ENCODE peak calls at places on chromosomes 16 and 17, in nine cellular contexts. One of them, this sample, is unnamed.

GRCh38 chr17:82674656-82675475 is 23.6 kb downstream of the RAB40B start:
- DNase-seq in CD4-positive, alpha-beta T cell: no peak
- DNase-seq in bronchial epithelial cell: no peak
- DNase-seq in osteocyte: no peak
- DNase-seq in cardiac fibroblast: no peak
- DNase-seq in WTC11: no peak
- DNase-seq in A549: no peak
- DNase-seq in RWPE1: no peak
- DNase-seq in CD8-positive, alpha-beta T cell: no peak
- DNase-seq in this sample: no peak

GRCh38 chr16:71537643-71538042 is 11.4 kb downstream of the CHST4 start:
- DNase-seq in CD4-positive, alpha-beta T cell: no peak
- DNase-seq in bronchial epithelial cell: peak
- DNase-seq in osteocyte: no peak
- DNase-seq in cardiac fibroblast: peak
- DNase-seq in WTC11: peak
- DNase-seq in A549: peak
- DNase-seq in RWPE1: peak
- DNase-seq in CD8-positive, alpha-beta T cell: no peak
- DNase-seq in this sample: peak

GRCh38 chr17:7393613-7394451 is 493 bp downstream of the PLSCR3 start:
- DNase-seq in CD4-positive, alpha-beta T cell: peak
- DNase-seq in bronchial epithelial cell: peak
- DNase-seq in osteocyte: no peak
- DNase-seq in cardiac fibroblast: no peak
- DNase-seq in WTC11: peak
- DNase-seq in A549: no peak
- DNase-seq in RWPE1: peak
- DNase-seq in CD8-positive, alpha-beta T cell: peak
- DNase-seq in this sample: no peak

GRCh38 chr17:3961564-3962047 is 2.6 kb downstream of the ATP2A3 start:
- DNase-seq in CD4-positive, alpha-beta T cell: peak
- DNase-seq in bronchial epithelial cell: no peak
- DNase-seq in osteocyte: no peak
- DNase-seq in cardiac fibroblast: no peak
- DNase-seq in WTC11: no peak
- DNase-seq in A549: no peak
- DNase-seq in RWPE1: no peak
- DNase-seq in CD8-positive, alpha-beta T cell: peak
- DNase-seq in this sample: no peak

GRCh38 chr16:25734473-25735100 is 42.8 kb downstream of the HS3ST4 start:
- DNase-seq in CD4-positive, alpha-beta T cell: no peak
- DNase-seq in bronchial epithelial cell: no peak
- DNase-seq in osteocyte: no peak
- DNase-seq in cardiac fibroblast: no peak
- DNase-seq in WTC11: no peak
- DNase-seq in A549: no peak
- DNase-seq in RWPE1: no peak
- DNase-seq in CD8-positive, alpha-beta T cell: no peak
- DNase-seq in this sample: no peak

GRCh38 chr17:35969558-35970442 is 11.5 kb downstream of the CCL16 start:
- DNase-seq in CD4-positive, alpha-beta T cell: peak
- DNase-seq in bronchial epithelial cell: peak
- DNase-seq in osteocyte: no peak
- DNase-seq in cardiac fibroblast: peak
- DNase-seq in WTC11: peak
- DNase-seq in A549: peak
- DNase-seq in RWPE1: peak
- DNase-seq in CD8-positive, alpha-beta T cell: peak
- DNase-seq in this sample: peak

GRCh38 chr16:19330801-19331484 is 45.4 kb downstream of the CLEC19A start:
- DNase-seq in CD4-positive, alpha-beta T cell: no peak
- DNase-seq in bronchial epithelial cell: peak
- DNase-seq in osteocyte: no peak
- DNase-seq in cardiac fibroblast: no peak
- DNase-seq in WTC11: no peak
- DNase-seq in A549: peak
- DNase-seq in RWPE1: peak
- DNase-seq in CD8-positive, alpha-beta T cell: no peak
- DNase-seq in this sample: no peak

GRCh38 chr17:52648995-52649394 is 490.5 kb upstream of the CA10 start:
- DNase-seq in CD4-positive, alpha-beta T cell: no peak
- DNase-seq in bronchial epithelial cell: no peak
- DNase-seq in osteocyte: no peak
- DNase-seq in cardiac fibroblast: no peak
- DNase-seq in WTC11: no peak
- DNase-seq in A549: no peak
- DNase-seq in RWPE1: no peak
- DNase-seq in CD8-positive, alpha-beta T cell: no peak
- DNase-seq in this sample: no peak

GRCh38 chr16:27720731-27721547 is 171.0 kb downstream of the KATNIP start:
- DNase-seq in CD4-positive, alpha-beta T cell: no peak
- DNase-seq in bronchial epithelial cell: no peak
- DNase-seq in osteocyte: no peak
- DNase-seq in cardiac fibroblast: no peak
- DNase-seq in WTC11: no peak
- DNase-seq in A549: no peak
- DNase-seq in RWPE1: no peak
- DNase-seq in CD8-positive, alpha-beta T cell: no peak
- DNase-seq in this sample: no peak

GRCh38 chr16:616771-617586 is 13.8 kb upstream of the WFIKKN1 start:
- DNase-seq in CD4-positive, alpha-beta T cell: no peak
- DNase-seq in bronchial epithelial cell: no peak
- DNase-seq in osteocyte: no peak
- DNase-seq in cardiac fibroblast: no peak
- DNase-seq in WTC11: no peak
- DNase-seq in A549: no peak
- DNase-seq in RWPE1: no peak
- DNase-seq in CD8-positive, alpha-beta T cell: no peak
- DNase-seq in this sample: no peak

GRCh38 chr16:54568897-54569807 is 282.6 kb upstream of the IRX3 start:
- DNase-seq in CD4-positive, alpha-beta T cell: no peak
- DNase-seq in bronchial epithelial cell: no peak
- DNase-seq in osteocyte: no peak
- DNase-seq in cardiac fibroblast: no peak
- DNase-seq in WTC11: no peak
- DNase-seq in A549: no peak
- DNase-seq in RWPE1: no peak
- DNase-seq in CD8-positive, alpha-beta T cell: no peak
- DNase-seq in this sample: no peak

GRCh38 chr17:28402224-28402630 is 3.8 kb downstream of the SLC46A1 start:
- DNase-seq in CD4-positive, alpha-beta T cell: no peak
- DNase-seq in bronchial epithelial cell: peak
- DNase-seq in osteocyte: no peak
- DNase-seq in cardiac fibroblast: no peak
- DNase-seq in WTC11: no peak
- DNase-seq in A549: no peak
- DNase-seq in RWPE1: no peak
- DNase-seq in CD8-positive, alpha-beta T cell: no peak
- DNase-seq in this sample: no peak

GRCh38 chr16:46885960-46886763 is 2.0 kb downstream of the GPT2 start:
- DNase-seq in CD4-positive, alpha-beta T cell: no peak
- DNase-seq in bronchial epithelial cell: peak
- DNase-seq in osteocyte: no peak
- DNase-seq in cardiac fibroblast: peak
- DNase-seq in WTC11: no peak
- DNase-seq in A549: no peak
- DNase-seq in RWPE1: peak
- DNase-seq in CD8-positive, alpha-beta T cell: no peak
- DNase-seq in this sample: no peak

GRCh38 chr17:65121368-65121767 is 15.8 kb upstream of the RGS9 start:
- DNase-seq in CD4-positive, alpha-beta T cell: no peak
- DNase-seq in bronchial epithelial cell: no peak
- DNase-seq in osteocyte: no peak
- DNase-seq in cardiac fibroblast: no peak
- DNase-seq in WTC11: no peak
- DNase-seq in A549: no peak
- DNase-seq in RWPE1: no peak
- DNase-seq in CD8-positive, alpha-beta T cell: no peak
- DNase-seq in this sample: no peak

DNA sequence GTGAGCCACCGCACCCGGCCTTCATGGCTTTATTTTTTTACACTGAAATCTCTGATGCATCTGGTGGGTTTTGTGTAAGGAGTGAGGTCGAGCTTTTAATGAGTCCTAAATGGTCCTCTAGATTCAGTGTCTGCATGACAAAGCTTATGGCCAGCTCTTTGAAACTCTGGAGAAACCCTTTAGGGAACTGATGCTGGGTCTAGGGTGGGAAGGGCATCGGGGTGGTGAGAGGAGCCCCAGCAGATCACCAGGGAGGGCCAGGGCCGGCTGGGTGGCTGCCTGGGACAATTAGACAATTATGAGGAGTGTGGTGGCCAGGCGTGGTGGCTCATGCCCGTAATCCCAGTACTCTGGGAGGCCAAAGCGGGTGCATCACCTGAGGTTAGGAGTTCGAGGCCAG is 93.9 kb downstream of the SEC14L1 start:
- DNase-seq in CD4-positive, alpha-beta T cell: no peak
- DNase-seq in bronchial epithelial cell: no peak
- DNase-seq in osteocyte: no peak
- DNase-seq in cardiac fibroblast: no peak
- DNase-seq in WTC11: no peak
- DNase-seq in A549: no peak
- DNase-seq in RWPE1: no peak
- DNase-seq in CD8-positive, alpha-beta T cell: no peak
- DNase-seq in this sample: no peak
- TF ChIP-seq CTCF in CD4-positive, alpha-beta T cell: no peak
- TF ChIP-seq CTCF in bronchial epithelial cell: no peak
- TF ChIP-seq CTCF in osteocyte: no peak
- TF ChIP-seq CTCF in cardiac fibroblast: no peak
- TF ChIP-seq CTCF in WTC11: no peak
- TF ChIP-seq CTCF in A549: no peak
- TF ChIP-seq CTCF in RWPE1: no peak
- TF ChIP-seq CTCF in CD8-positive, alpha-beta T cell: no peak
- TF ChIP-seq CTCF in this sample: no peak

GRCh38 chr17:48548687-48549621 is 4.0 kb upstream of the HOXB2 start:
- DNase-seq in CD4-positive, alpha-beta T cell: no peak
- DNase-seq in bronchial epithelial cell: no peak
- DNase-seq in osteocyte: no peak
- DNase-seq in cardiac fibroblast: no peak
- DNase-seq in WTC11: no peak
- DNase-seq in A549: no peak
- DNase-seq in RWPE1: no peak
- DNase-seq in CD8-positive, alpha-beta T cell: no peak
- DNase-seq in this sample: no peak
- TF ChIP-seq CTCF in CD4-positive, alpha-beta T cell: no peak
- TF ChIP-seq CTCF in bronchial epithelial cell: no peak
- TF ChIP-seq CTCF in osteocyte: no peak
- TF ChIP-seq CTCF in cardiac fibroblast: no peak
- TF ChIP-seq CTCF in WTC11: no peak
- TF ChIP-seq CTCF in A549: no peak
- TF ChIP-seq CTCF in RWPE1: no peak
- TF ChIP-seq CTCF in CD8-positive, alpha-beta T cell: no peak
- TF ChIP-seq CTCF in this sample: no peak

GRCh38 chr16:3717235-3718018 is at the start of gene TRAP1:
- DNase-seq in CD4-positive, alpha-beta T cell: peak
- DNase-seq in bronchial epithelial cell: peak
- DNase-seq in osteocyte: peak
- DNase-seq in cardiac fibroblast: peak
- DNase-seq in WTC11: peak
- DNase-seq in A549: peak
- DNase-seq in RWPE1: peak
- DNase-seq in CD8-positive, alpha-beta T cell: peak
- DNase-seq in this sample: peak
- TF ChIP-seq CTCF in CD4-positive, alpha-beta T cell: no peak
- TF ChIP-seq CTCF in bronchial epithelial cell: no peak
- TF ChIP-seq CTCF in osteocyte: no peak
- TF ChIP-seq CTCF in cardiac fibroblast: no peak
- TF ChIP-seq CTCF in WTC11: no peak
- TF ChIP-seq CTCF in A549: no peak
- TF ChIP-seq CTCF in RWPE1: no peak
- TF ChIP-seq CTCF in CD8-positive, alpha-beta T cell: no peak
- TF ChIP-seq CTCF in this sample: no peak

GRCh38 chr17:79716183-79716797 is 14.5 kb upstream of the ENPP7 start:
- DNase-seq in CD4-positive, alpha-beta T cell: no peak
- DNase-seq in bronchial epithelial cell: no peak
- DNase-seq in osteocyte: no peak
- DNase-seq in cardiac fibroblast: no peak
- DNase-seq in WTC11: no peak
- DNase-seq in A549: no peak
- DNase-seq in RWPE1: no peak
- DNase-seq in CD8-positive, alpha-beta T cell: no peak
- DNase-seq in this sample: no peak

GRCh38 chr17:79722787-79723186 is 8.0 kb upstream of the ENPP7 start:
- DNase-seq in CD4-positive, alpha-beta T cell: no peak
- DNase-seq in bronchial epithelial cell: no peak
- DNase-seq in osteocyte: no peak
- DNase-seq in cardiac fibroblast: no peak
- DNase-seq in WTC11: no peak
- DNase-seq in A549: no peak
- DNase-seq in RWPE1: no peak
- DNase-seq in CD8-positive, alpha-beta T cell: no peak
- DNase-seq in this sample: no peak

GRCh38 chr17:79720705-79721295 is 9.9 kb upstream of the ENPP7 start:
- DNase-seq in CD4-positive, alpha-beta T cell: no peak
- DNase-seq in bronchial epithelial cell: no peak
- DNase-seq in osteocyte: no peak
- DNase-seq in cardiac fibroblast: no peak
- DNase-seq in WTC11: no peak
- DNase-seq in A549: no peak
- DNase-seq in RWPE1: no peak
- DNase-seq in CD8-positive, alpha-beta T cell: no peak
- DNase-seq in this sample: no peak

DNA sequence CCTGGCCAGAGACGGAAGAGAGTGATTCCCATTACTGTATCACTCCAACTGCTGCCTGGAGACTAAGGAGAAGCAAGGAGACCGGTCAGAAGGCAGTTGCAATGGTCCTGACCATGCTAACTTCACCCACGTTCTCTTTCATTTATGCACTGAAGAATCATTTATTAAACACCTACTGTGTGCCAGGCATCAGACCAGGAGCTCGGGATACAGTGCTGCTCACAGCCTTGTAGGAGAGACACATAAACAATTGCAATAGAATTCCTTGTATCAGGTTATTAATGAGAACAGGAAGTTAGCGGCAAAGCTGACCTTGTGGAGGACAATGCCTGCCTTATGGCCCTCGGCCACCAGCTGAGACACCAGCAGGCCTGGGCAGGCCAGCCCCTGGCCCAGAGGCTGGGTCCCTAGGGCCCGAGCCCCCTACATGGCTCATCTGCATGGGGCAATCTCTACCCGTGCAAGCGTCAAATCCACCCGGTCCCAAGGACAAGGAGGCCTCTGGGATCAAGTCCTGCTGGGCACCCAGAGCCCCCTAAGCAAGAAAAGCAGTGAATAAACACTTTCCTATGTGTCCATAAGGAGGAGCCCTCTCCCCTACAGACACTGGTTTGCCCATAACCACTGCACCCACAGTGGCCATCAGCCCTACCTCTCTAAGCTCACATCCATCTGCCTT is 8.6 kb upstream of the ENPP7 start:
- DNase-seq in CD4-positive, alpha-beta T cell: no peak
- DNase-seq in bronchial epithelial cell: no peak
- DNase-seq in osteocyte: no peak
- DNase-seq in cardiac fibroblast: no peak
- DNase-seq in WTC11: peak
- DNase-seq in A549: peak
- DNase-seq in RWPE1: no peak
- DNase-seq in CD8-positive, alpha-beta T cell: no peak
- DNase-seq in this sample: no peak
- TF ChIP-seq CTCF in CD4-positive, alpha-beta T cell: no peak
- TF ChIP-seq CTCF in bronchial epithelial cell: no peak
- TF ChIP-seq CTCF in osteocyte: peak
- TF ChIP-seq CTCF in cardiac fibroblast: no peak
- TF ChIP-seq CTCF in WTC11: peak
- TF ChIP-seq CTCF in A549: peak
- TF ChIP-seq CTCF in RWPE1: no peak
- TF ChIP-seq CTCF in CD8-positive, alpha-beta T cell: no peak
- TF ChIP-seq CTCF in this sample: peak

This sample was measured in endothelial cell.